ENCODE peak calls at places on chromosomes 4 and X, in four cellular contexts. K is breast epithelium, V is sigmoid colon, N is HepG2. D is an unnamed sample.

GRCh38 chr4:168791376-168791775 is 218.7 kb downstream of the CBR4 start:
- DNase-seq in K (no peak), V (no peak), N (no peak), D (no peak)

GRCh38 chr4:71212216-71212615 is 126.6 kb upstream of the SLC4A4 start:
- DNase-seq in V (no peak), K (no peak), N (no peak), D (no peak)

GRCh38 chr4:130035391-130035790 is 939.4 kb downstream of the C4orf33 start:
- DNase-seq in N (no peak), K (no peak), V (no peak), D (no peak)

GRCh38 chr4:83558693-83559092 is 22.8 kb downstream of the GPAT3 start:
- DNase-seq in N (no peak), K (no peak), V (no peak), D (no peak)

GRCh38 chrX:112746812-112747630 is 67.3 kb upstream of the LHFPL1 start:
- DNase-seq in K (no peak), N (no peak), V (no peak), D (no peak)

GRCh38 chr4:90328558-90328957 is 201.4 kb downstream of the CCSER1 start:
- DNase-seq in N (no peak), V (no peak), K (no peak), D (no peak)

GRCh38 chrX:15441464-15441863 is 51.7 kb downstream of the PIR start:
- DNase-seq in V (no peak), N (no peak), K (no peak), D (no peak)

GRCh38 chr4:106698621-106699195 is 330.1 kb upstream of the GIMD1 start:
- DNase-seq in V (no peak), N (no peak), K (no peak), D (no peak)

GRCh38 chr4:92305878-92306520 is 2.2 kb downstream of the GRID2 start:
- DNase-seq in N (no peak), K (no peak), V (no peak), D (no peak)

GRCh38 chrX:113202601-113203000 is 362.0 kb upstream of the AMOT start:
- DNase-seq in V (no peak), K (no peak), N (no peak), D (no peak)

GRCh38 chr4:100891808-100892207 is 374.0 kb upstream of the EMCN start:
- DNase-seq in V (no peak), K (no peak), N (no peak), D (no peak)

GRCh38 chr4:105527081-105527480 is 25.3 kb upstream of the ARHGEF38 start:
- DNase-seq in V (no peak), K (no peak), N (no peak), D (no peak)

GRCh38 chr4:169909479-169909878 is 116.7 kb downstream of the MFAP3L start:
- DNase-seq in N (no peak), K (no peak), V (no peak), D (no peak)

GRCh38 chr4:156779046-156779445 is 192.6 kb downstream of the PDGFC start:
- DNase-seq in N (no peak), K (no peak), V (no peak), D (no peak)

GRCh38 chr4:89307185-89307445 is 485 bp downstream of the GPRIN3 start:
- DNase-seq in K (no peak), V (no peak), N (no peak), D (no peak)

GRCh38 chr4:33577798-33578197 is 2666.5 kb downstream of the ARAP2 start:
- DNase-seq in V (no peak), N (peak), K (no peak), D (no peak)

DNA sequence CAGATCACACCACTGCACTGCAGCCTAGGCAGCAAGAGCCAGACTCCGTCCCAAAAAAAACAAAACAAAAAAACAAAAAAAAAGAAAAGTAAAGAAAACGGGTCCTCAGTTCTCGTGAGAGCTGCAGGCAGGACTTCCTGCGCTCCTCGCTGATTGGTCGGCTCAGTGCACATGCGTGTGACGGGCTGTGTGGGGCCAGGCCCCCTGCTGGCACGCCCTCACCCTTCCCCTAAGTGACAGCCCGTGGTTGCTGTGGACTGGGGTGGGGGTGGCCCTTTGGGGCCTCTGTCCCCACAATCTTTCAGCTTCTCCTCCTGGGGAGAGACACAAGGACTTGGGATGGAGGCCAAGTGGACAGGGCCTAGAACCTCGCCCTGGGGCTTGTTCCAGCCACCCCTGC is at the start of gene FAM9B:
- DNase-seq in N (no peak), V (no peak), K (no peak), D (no peak)
- TF ChIP-seq POLR2AphosphoS5 in N (no peak), V (no peak), K (no peak), D (no peak)

GRCh38 chr4:113452868-113453620 is 308.5 kb downstream of the CAMK2D start:
- DNase-seq in N (no peak), V (no peak), K (no peak), D (no peak)
- TF ChIP-seq POLR2AphosphoS5 in N (no peak), V (no peak), K (no peak), D (no peak)

DNA sequence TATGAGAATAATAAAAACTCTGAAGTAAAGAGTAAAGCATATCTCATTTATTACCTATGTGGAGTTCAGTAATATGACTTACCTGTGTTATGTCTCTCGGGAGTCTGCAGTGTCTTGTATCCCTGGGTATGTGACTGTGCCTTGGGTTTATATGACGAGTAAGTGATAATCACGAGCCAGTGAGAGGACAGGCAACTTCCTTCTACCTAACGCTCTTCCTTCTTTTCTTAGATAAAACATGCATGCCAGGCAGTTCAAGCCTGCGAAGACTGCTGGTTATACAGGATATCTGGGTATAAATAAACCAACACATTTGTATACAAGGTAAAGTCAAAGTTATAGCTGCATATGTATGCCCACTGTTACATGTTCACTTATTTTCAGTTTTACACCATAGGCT is at the start of gene HPGDS:
- DNase-seq in V (no peak), N (no peak), K (no peak), D (no peak)
- TF ChIP-seq POLR2AphosphoS5 in V (peak), N (no peak), K (no peak), D (no peak)

GRCh38 chr4:2418652-2419571 is at the start of gene CFAP99:
- DNase-seq in V (peak), N (peak), K (peak), D (peak)
- TF ChIP-seq POLR2AphosphoS5 in V (no peak), N (no peak), K (peak), D (no peak)

DNA sequence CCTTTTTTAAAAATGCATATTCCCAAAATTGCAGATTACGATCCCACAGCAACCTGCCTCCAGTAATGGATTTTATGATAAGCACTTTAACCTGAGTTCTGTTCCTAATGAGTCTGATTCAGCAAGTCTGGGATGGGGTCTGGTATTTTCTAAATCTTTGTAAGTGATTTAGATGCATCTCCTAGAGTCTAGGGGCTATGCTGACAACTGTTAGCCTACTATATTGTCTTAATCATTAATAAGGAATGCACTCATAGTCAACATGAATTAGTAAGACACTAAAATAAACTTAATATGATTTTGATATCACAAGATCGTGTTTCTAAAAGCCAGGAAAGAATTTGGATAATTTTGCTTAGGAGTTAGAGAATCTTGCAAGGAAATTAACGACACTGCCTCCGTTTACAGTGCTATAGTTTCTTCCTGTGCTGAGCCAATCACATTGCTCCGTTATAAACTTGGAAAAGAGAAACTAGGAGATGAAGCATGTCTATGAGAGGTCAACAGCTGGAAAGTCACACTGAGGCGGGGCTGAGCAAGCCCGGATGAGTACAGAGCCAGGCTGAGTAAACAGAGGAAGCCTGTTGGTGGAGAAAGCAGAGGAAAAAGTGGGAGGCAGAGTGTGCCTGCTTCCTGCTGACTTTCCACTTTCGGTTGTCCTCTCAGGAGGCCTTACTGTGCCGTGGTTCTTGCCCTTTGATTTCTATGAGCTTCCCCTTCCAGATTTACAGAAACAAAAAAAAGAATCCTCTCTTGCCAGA is 5.4 kb downstream of the SCARB2 start:
- DNase-seq in V (peak), K (peak), N (peak), D (no peak)
- TF ChIP-seq POLR2AphosphoS5 in V (peak), K (peak), N (no peak), D (no peak)

GRCh38 chr4:158768577-158769174 is at the start of gene FNIP2:
- DNase-seq in N (peak), K (peak), V (peak), D (peak)
- TF ChIP-seq POLR2AphosphoS5 in N (peak), K (peak), V (peak), D (no peak)

GRCh38 chr4:76726631-76727030 is 171.3 kb downstream of the SOWAHB start:
- DNase-seq in K (no peak), V (no peak), N (no peak), D (no peak)

GRCh38 chr4:76725039-76725438 is 172.9 kb downstream of the SOWAHB start:
- DNase-seq in V (no peak), N (no peak), K (no peak), D (no peak)

GRCh38 chr4:76726141-76726540 is 171.8 kb downstream of the SOWAHB start:
- DNase-seq in N (no peak), K (no peak), V (no peak), D (no peak)

GRCh38 chr4:76723373-76723772 is 174.6 kb downstream of the SOWAHB start:
- DNase-seq in K (no peak), N (no peak), V (no peak), D (no peak)

DNA sequence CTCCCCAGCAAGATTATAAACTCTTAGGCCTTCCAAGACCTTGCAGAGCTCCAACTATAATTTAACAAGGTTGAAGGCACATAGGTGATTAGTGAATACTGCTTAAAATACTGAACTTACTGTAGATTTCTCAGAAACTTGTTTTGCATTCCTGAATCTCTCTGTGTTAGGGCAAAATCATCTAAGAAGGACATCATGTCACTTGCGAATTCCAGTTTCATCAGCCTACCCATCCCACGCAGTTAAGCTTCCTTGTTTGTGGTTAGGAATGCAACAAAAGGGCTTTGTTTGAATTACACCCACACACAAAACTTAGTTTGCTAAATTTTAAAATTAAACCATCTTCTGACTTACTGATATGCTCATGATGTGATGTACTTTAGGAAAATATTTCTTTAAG is 174.0 kb downstream of the SOWAHB start:
- DNase-seq in N (no peak), K (no peak), V (no peak), D (no peak)
- TF ChIP-seq POLR2AphosphoS5 in N (no peak), K (no peak), V (no peak), D (no peak)

GRCh38 chr4:183631577-183632198 is 27.3 kb downstream of the RWDD4 start:
- DNase-seq in K (no peak), N (no peak), V (no peak), D (no peak)

GRCh38 chr4:183628189-183628588 is 30.8 kb downstream of the RWDD4 start:
- DNase-seq in V (no peak), N (no peak), K (no peak), D (no peak)

GRCh38 chr4:183624548-183624947 is 34.4 kb downstream of the RWDD4 start:
- DNase-seq in N (no peak), V (no peak), K (no peak), D (no peak)

GRCh38 chr4:183621875-183622274 is 37.1 kb downstream of the RWDD4 start:
- DNase-seq in K (no peak), V (no peak), N (no peak), D (no peak)

GRCh38 chr4:183626168-183626567 is 32.8 kb downstream of the RWDD4 start:
- DNase-seq in V (no peak), N (no peak), K (no peak), D (no peak)
- TF ChIP-seq POLR2AphosphoS5 in V (no peak), N (no peak), K (no peak), D (no peak)

GRCh38 chrX:69065451-69065850 is 99.8 kb downstream of the PJA1 start:
- DNase-seq in K (no peak), V (no peak), N (no peak), D (no peak)

GRCh38 chrX:69066021-69066757 is 99.1 kb downstream of the PJA1 start:
- DNase-seq in K (no peak), N (no peak), V (no peak), D (no peak)

GRCh38 chrX:69067841-69068240 is 97.4 kb downstream of the PJA1 start:
- DNase-seq in N (no peak), K (no peak), V (peak), D (no peak)

GRCh38 chrX:69068295-69069085 is 96.8 kb downstream of the PJA1 start:
- DNase-seq in V (peak), K (no peak), N (no peak), D (no peak)

GRCh38 chrX:69066966-69067525 is 98.2 kb downstream of the PJA1 start:
- DNase-seq in V (peak), K (no peak), N (no peak), D (no peak)
- TF ChIP-seq POLR2AphosphoS5 in V (no peak), K (no peak), N (no peak), D (no peak)

D was measured in GM12892.